ENCODE peak calls at places on chromosomes 12 and 14, in eight cellular contexts. T is stromal cell of bone marrow; F is activated T-helper 2 cell treated with anti-CD3 and anti-CD28 coated beads, Interferon-gamma antibody, Interleukin-2, Interleukin-4, amounts not matched to agents 10 μg/mL and 5 μg/mL and 100 μg/mL, durations not matched to agents 14 hours and 24 hours and 36 hours; X is activated CD4-positive, alpha-beta T cell treated with anti-CD3 and anti-CD28 coated beads, Interleukin-2, amount 50 U/mL, for 24 hours; L is endothelial cell; E is CD8-positive, alpha-beta memory T cell; A is naive thymus-derived CD4-positive, alpha-beta T cell; U is NCI-H510A. I is an unnamed sample.

GRCh38 chr12:122150127-122150681 is 23.8 kb downstream of the IL31 start:
- DNase-seq in T (no peak), F (no peak), X (no peak), L (no peak), E (no peak), A (no peak), U (no peak), I (no peak)

GRCh38 chr12:29365091-29365490 is 15.9 kb downstream of the ERGIC2 start:
- DNase-seq in T (no peak), F (no peak), X (no peak), L (no peak), E (no peak), A (no peak), U (no peak), I (no peak)

GRCh38 chr14:23521785-23522640 is 29.6 kb downstream of the ZFHX2 start:
- DNase-seq in T (no peak), F (no peak), X (no peak), L (no peak), E (no peak), A (no peak), U (no peak), I (no peak)

GRCh38 chr14:53247596-53248370 is 94.7 kb upstream of the DDHD1 start:
- DNase-seq in T (no peak), F (no peak), X (no peak), L (no peak), E (no peak), A (no peak), U (no peak), I (no peak)

GRCh38 chr12:89571481-89572190 is 45.8 kb upstream of the POC1B start:
- DNase-seq in T (peak), F (no peak), X (no peak), L (no peak), E (no peak), A (no peak), U (no peak), I (peak)

GRCh38 chr12:93782854-93783253 is 105.7 kb downstream of the CRADD start:
- DNase-seq in T (no peak), F (no peak), X (no peak), L (no peak), E (no peak), A (no peak), U (no peak), I (no peak)

GRCh38 chr14:35929171-35929570 is 103.0 kb downstream of the BRMS1L start:
- DNase-seq in T (no peak), F (no peak), X (no peak), L (no peak), E (no peak), A (no peak), U (no peak), I (no peak)

GRCh38 chr14:104425171-104425681 is 154.3 kb upstream of the C14orf180 start:
- DNase-seq in T (no peak), F (no peak), X (no peak), L (no peak), E (no peak), A (no peak), U (no peak), I (no peak)

GRCh38 chr14:104358528-104359300 is 220.3 kb downstream of the KIF26A start:
- DNase-seq in T (no peak), F (no peak), X (no peak), L (no peak), E (no peak), A (no peak), U (no peak), I (no peak)

GRCh38 chr12:2955888-2956287 is 3.3 kb upstream of the TEAD4 start:
- DNase-seq in T (no peak), F (no peak), X (no peak), L (no peak), E (no peak), A (no peak), U (no peak), I (no peak)

GRCh38 chr14:99179506-99179905 is 92.5 kb downstream of the BCL11B start:
- DNase-seq in T (no peak), F (no peak), X (no peak), L (no peak), E (peak), A (no peak), U (no peak), I (no peak)

GRCh38 chr14:63682727-63683593 is 41.3 kb upstream of the WDR89 start:
- DNase-seq in T (no peak), F (no peak), X (no peak), L (no peak), E (no peak), A (no peak), U (no peak), I (no peak)

GRCh38 chr12:106681210-106681609 is 93.3 kb upstream of the RIC8B start:
- DNase-seq in T (no peak), F (no peak), X (no peak), L (no peak), E (no peak), A (no peak), U (no peak), I (no peak)

I was measured in skeletal muscle cell.